ENCODE peak calls at places on chromosomes 1 and 21, in eight cellular contexts. M, D, K, W, N, F, L and R are unnamed samples.

GRCh38 chr1:248417854-248418253 is 15.0 kb downstream of the OR2T1 start:
- DNase-seq in K (no peak), N (no peak), M (no peak), F (no peak), L (no peak), D (no peak), W (no peak), R (no peak)

GRCh38 chr1:222454782-222455181 is 93.1 kb downstream of the HHIPL2 start:
- DNase-seq in D (no peak), W (no peak), M (no peak), N (peak; percentile 72), L (peak; percentile 85), K (no peak), F (peak; percentile 37), R (no peak)

GRCh38 chr1:241356519-241357365 is at the start of gene RGS7:
- DNase-seq in L (peak; percentile 88), M (peak; percentile 44), K (no peak), N (peak; percentile 41), F (peak; percentile 70), W (peak; percentile 34), D (no peak), R (peak; percentile 61)

GRCh38 chr1:42973304-42973703 is 14.6 kb upstream of the SLC2A1 start:
- DNase-seq in N (no peak), F (no peak), L (no peak), M (no peak), W (no peak), D (no peak), K (no peak), R (no peak)

GRCh38 chr1:190474587-190475305 is 2.9 kb downstream of the BRINP3 start:
- DNase-seq in D (no peak), N (peak; percentile 3), L (peak; percentile 43), F (peak; percentile 51), M (no peak), W (peak; percentile 75), K (no peak), R (no peak)

GRCh38 chr1:156571261-156571958 is 955 bp downstream of the IQGAP3 start:
- DNase-seq in N (peak; percentile 96), F (no peak), L (peak; percentile 85), M (no peak), W (peak; percentile 64), D (no peak), K (no peak), R (no peak)

GRCh38 chr1:5956022-5956830 is 36.0 kb downstream of the NPHP4 start:
- DNase-seq in D (no peak), W (no peak), L (no peak), M (no peak), K (no peak), N (no peak), F (no peak), R (no peak)

GRCh38 chr1:75423616-75424015 is 187.3 kb downstream of the SLC44A5 start:
- DNase-seq in D (no peak), W (no peak), K (no peak), L (no peak), F (no peak), M (no peak), N (no peak), R (no peak)

GRCh38 chr1:248821101-248821500 is 4.6 kb downstream of the SH3BP5L start:
- DNase-seq in F (no peak), D (no peak), L (peak; percentile 56), K (no peak), M (no peak), N (peak; percentile 87), W (no peak), R (no peak)

GRCh38 chr1:18299441-18300338 is 181.0 kb upstream of the KLHDC7A start:
- DNase-seq in K (peak; percentile 65), D (no peak), W (no peak), L (no peak), M (no peak), N (no peak), F (peak; percentile 74), R (no peak)

GRCh38 chr21:42291751-42292562 is 23.3 kb downstream of the TFF3 start:
- DNase-seq in W (no peak), M (no peak), N (no peak), K (peak; percentile 13), L (no peak), F (no peak), D (no peak), R (no peak)

GRCh38 chr1:202015677-202015952 is 5.2 kb downstream of the ELF3 start:
- DNase-seq in M (no peak), F (no peak), D (no peak), W (peak; percentile 46), N (no peak), K (no peak), L (no peak), R (no peak)

GRCh38 chr1:158458263-158458662 is 3.4 kb upstream of the OR10K1 start:
- DNase-seq in F (no peak), K (no peak), L (no peak), D (no peak), M (no peak), N (no peak), W (no peak), R (no peak)

DNA sequence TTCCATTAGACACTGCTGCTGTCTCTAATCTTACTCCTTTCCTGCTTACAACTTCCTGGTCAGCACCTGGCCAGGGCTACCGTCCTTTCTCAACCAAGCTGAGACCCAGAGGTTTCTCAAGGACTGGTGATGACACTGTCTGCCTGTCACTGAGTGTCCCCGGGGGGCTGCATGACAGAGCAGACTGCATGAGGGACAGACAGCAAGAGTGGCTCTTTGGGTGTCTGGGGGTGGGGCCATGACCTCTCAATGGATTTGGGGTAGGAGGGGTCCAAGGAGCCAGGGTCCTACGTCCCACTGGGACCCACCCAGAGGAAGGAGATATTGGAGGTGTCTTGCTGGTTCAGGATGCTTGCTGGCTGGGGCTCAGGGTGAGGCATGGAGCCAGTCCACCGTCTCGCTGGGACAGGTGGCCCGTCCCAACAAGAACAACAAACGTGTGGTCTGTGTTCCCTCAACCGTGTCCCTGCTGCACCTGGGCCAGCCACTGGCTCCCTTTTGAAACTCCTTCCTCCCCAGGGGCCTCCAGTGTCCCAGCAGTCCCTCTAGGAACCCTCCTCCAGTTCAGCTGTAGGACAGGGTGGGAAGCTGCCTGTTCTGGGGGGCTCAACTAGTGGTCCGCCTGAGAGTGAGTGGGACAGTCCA is 344.6 kb upstream of the AJAP1 start:
- DNase-seq in W (no peak), L (no peak), F (no peak), D (no peak), K (peak; percentile 92), N (no peak), M (no peak), R (no peak)
- H3K9me3 ChIP-seq in W (no peaks in the 10 kb centered on the region), L (no peaks in the 10 kb centered on the region), F (peaks cover 18% of the 10 kb centered on the region), D (no peaks in the 10 kb centered on the region), K (peaks cover 35% of the 10 kb centered on the region), N (peaks cover 45% of the 10 kb centered on the region), M (peaks cover 22% of the 10 kb centered on the region), R (no peaks in the 10 kb centered on the region)

GRCh38 chr1:94803517-94804441 is 16.4 kb upstream of the SLC44A3 start:
- DNase-seq in F (no peak), W (peak; percentile 49), K (no peak), N (peak; percentile 57), D (no peak), M (no peak), L (no peak), R (no peak)
- H3K4me1 ChIP-seq in F (no peaks in the 10 kb centered on the region), W (peaks cover 7% of the 10 kb centered on the region), K (no peaks in the 10 kb centered on the region), N (peaks cover 17% of the 10 kb centered on the region), D (no peaks in the 10 kb centered on the region), M (peaks cover 42% of the 10 kb centered on the region), L (peaks cover 41% of the 10 kb centered on the region), R (peaks cover 6% of the 10 kb centered on the region)

GRCh38 chr21:9760398-9761074 is 760.8 kb upstream of the TPTE start:
- DNase-seq in L (no peak), K (no peak), N (no peak), F (no peak), M (no peak), D (no peak), W (no peak), R (no peak)
- H3K9me3 ChIP-seq in L (no peaks in the 10 kb centered on the region), K (peaks cover 53% of the 10 kb centered on the region), N (peaks cover 37% of the 10 kb centered on the region), F (peaks cover 93% of the 10 kb centered on the region), M (peaks cover 61% of the 10 kb centered on the region), D (no peaks in the 10 kb centered on the region), W (peaks cover 16% of the 10 kb centered on the region), R (no peaks in the 10 kb centered on the region)

GRCh38 chr1:207852576-207853371 is 58.2 kb downstream of the CD34 start:
- DNase-seq in D (no peak), N (no peak), W (no peak), L (no peak), M (no peak), K (no peak), F (no peak), R (no peak)
- H3K4me1 ChIP-seq in D (no peaks in the 10 kb centered on the region), N (no peaks in the 10 kb centered on the region), W (peaks cover 8% of the 10 kb centered on the region), L (peaks cover 18% of the 10 kb centered on the region), M (peaks cover 74% of the 10 kb centered on the region), K (no peaks in the 10 kb centered on the region), F (no peaks in the 10 kb centered on the region), R (peaks cover 9% of the 10 kb centered on the region)

GRCh38 chr21:44434568-44434925 is 20.8 kb upstream of the LRRC3 start:
- DNase-seq in F (no peak), N (no peak), L (no peak), K (no peak), M (no peak), W (no peak), D (no peak), R (no peak)
- H3K9me3 ChIP-seq in F (no peaks in the 10 kb centered on the region), N (peaks cover 23% of the 10 kb centered on the region), L (peaks cover 7% of the 10 kb centered on the region), K (peaks cover 7% of the 10 kb centered on the region), M (peaks cover 12% of the 10 kb centered on the region), W (no peaks in the 10 kb centered on the region), D (peaks cover 3% of the 10 kb centered on the region), R (no peaks in the 10 kb centered on the region)